ENCODE peak calls at places on chromosome X, in four cellular contexts. R is OCI-LY7, O is fibroblast of the aortic adventitia, Q is stomach. Y is an unnamed sample.

GRCh38 chrX:150256297-150256650 is 106.8 kb upstream of the MAMLD1 start:
- DNase-seq in R (no peak), Q (no peak), O (no peak), Y (no peak)

GRCh38 chrX:118324588-118324987 is 21.3 kb upstream of the WDR44 start:
- DNase-seq in O (no peak), Q (no peak), R (no peak), Y (no peak)

GRCh38 chrX:148416931-148417330 is 83.5 kb upstream of the AFF2 start:
- DNase-seq in Q (no peak), O (peak; percentile 65), R (no peak), Y (no peak)

GRCh38 chrX:55777596-55777995 is 60.0 kb downstream of the RRAGB start:
- DNase-seq in R (no peak), Q (no peak), O (no peak), Y (no peak)

GRCh38 chrX:72169008-72169728 is 12.4 kb upstream of the PIN4 start:
- DNase-seq in O (peak; percentile 8), Q (no peak), R (no peak), Y (no peak)

GRCh38 chrX:110145854-110146253 is 142.9 kb downstream of the TMEM164 start:
- DNase-seq in R (peak; percentile 29), O (peak; percentile 57), Q (no peak), Y (peak; percentile 29)

GRCh38 chrX:104684077-104684476 is 118.1 kb downstream of the IL1RAPL2 start:
- DNase-seq in R (no peak), O (no peak), Q (no peak), Y (no peak)

GRCh38 chrX:17473021-17473420 is 98.0 kb downstream of the NHS start:
- DNase-seq in R (no peak), O (no peak), Q (no peak), Y (no peak)

GRCh38 chrX:11770320-11770719 is 12.3 kb downstream of the MSL3 start:
- DNase-seq in Q (peak; percentile 49), R (peak; percentile 64), O (peak; percentile 70), Y (peak; percentile 9)

GRCh38 chrX:65532016-65532415 is 2.6 kb downstream of the LAS1L start:
- DNase-seq in Q (no peak), O (no peak), R (no peak), Y (no peak)

GRCh38 chrX:93120805-93121204 is 552.6 kb downstream of the NAP1L3 start:
- DNase-seq in Q (no peak), R (no peak), O (no peak), Y (no peak)

GRCh38 chrX:120308959-120309872 is 2.0 kb downstream of the TMEM255A start:
- DNase-seq in O (peak; percentile 33), R (peak; percentile 73), Q (peak; percentile 65), Y (peak; percentile 70)

GRCh38 chrX:110055616-110056015 is 52.7 kb downstream of the TMEM164 start:
- DNase-seq in R (no peak), O (no peak), Q (no peak), Y (no peak)

GRCh38 chrX:22538581-22538980 is 265.9 kb downstream of the CBLL2 start:
- DNase-seq in Q (no peak), O (no peak), R (no peak), Y (no peak)

GRCh38 chrX:57573754-57574153 is 18.1 kb upstream of the ZXDB start:
- DNase-seq in Q (no peak), O (peak; percentile 43), R (peak; percentile 31), Y (peak; percentile 17)

GRCh38 chrX:71282514-71283408 is 674 bp upstream of the NONO start:
- DNase-seq in O (no peak), Q (no peak), R (no peak), Y (no peak)

GRCh38 chrX:118536687-118537461 is 41.3 kb downstream of the DOCK11 start:
- DNase-seq in R (peak; percentile 67), Q (no peak), O (peak; percentile 61), Y (peak; percentile 13)

GRCh38 chrX:71216446-71216845 is 6.6 kb upstream of the GJB1 start:
- DNase-seq in Q (no peak), R (peak; percentile 20), O (peak; percentile 13), Y (peak; percentile 9)

GRCh38 chrX:73615022-73615421 is 52.0 kb downstream of the CHIC1 start:
- DNase-seq in Q (no peak), R (no peak), O (no peak), Y (no peak)

GRCh38 chrX:101037231-101037630 is 14.7 kb downstream of the TRMT2B start:
- DNase-seq in Q (no peak), O (no peak), R (no peak), Y (no peak)

GRCh38 chrX:10379848-10380247 is 223.1 kb downstream of the CLCN4 start:
- DNase-seq in R (no peak), O (no peak), Q (no peak), Y (no peak)

GRCh38 chrX:4570141-4570540 is 856.7 kb upstream of the PRKX start:
- DNase-seq in O (no peak), Q (peak; percentile 60), R (no peak), Y (no peak)

GRCh38 chrX:134688839-134689238 is 30.6 kb upstream of the PLAC1 start:
- DNase-seq in Q (no peak), O (peak; percentile 42), R (no peak), Y (no peak)

GRCh38 chrX:13064599-13065143 is 20.3 kb upstream of the FAM9C start:
- DNase-seq in R (no peak), O (peak; percentile 78), Q (no peak), Y (no peak)

GRCh38 chrX:19760345-19760744 is 127.1 kb downstream of the SH3KBP1 start:
- DNase-seq in R (no peak), O (no peak), Q (no peak), Y (no peak)

GRCh38 chrX:65451663-65452062 is 82.9 kb downstream of the LAS1L start:
- DNase-seq in Q (no peak), R (peak; percentile 64), O (peak; percentile 21), Y (peak; percentile 25)

GRCh38 chrX:4850312-4850711 is 1136.9 kb upstream of the PRKX start:
- DNase-seq in R (no peak), O (no peak), Q (no peak), Y (no peak)

GRCh38 chrX:68692651-68693050 is 45.2 kb downstream of the STARD8 start:
- DNase-seq in R (no peak), O (peak; percentile 35), Q (no peak), Y (no peak)

GRCh38 chrX:103442536-103442901 is 66.2 kb downstream of the BEX3 start:
- DNase-seq in R (no peak), O (peak; percentile 80), Q (no peak), Y (no peak)

GRCh38 chrX:67094061-67094460 is 449.8 kb upstream of the AR start:
- DNase-seq in Q (no peak), O (no peak), R (no peak), Y (no peak)

GRCh38 chrX:67953658-67954057 is 409.8 kb downstream of the AR start:
- DNase-seq in Q (no peak), O (no peak), R (no peak), Y (no peak)

DNA sequence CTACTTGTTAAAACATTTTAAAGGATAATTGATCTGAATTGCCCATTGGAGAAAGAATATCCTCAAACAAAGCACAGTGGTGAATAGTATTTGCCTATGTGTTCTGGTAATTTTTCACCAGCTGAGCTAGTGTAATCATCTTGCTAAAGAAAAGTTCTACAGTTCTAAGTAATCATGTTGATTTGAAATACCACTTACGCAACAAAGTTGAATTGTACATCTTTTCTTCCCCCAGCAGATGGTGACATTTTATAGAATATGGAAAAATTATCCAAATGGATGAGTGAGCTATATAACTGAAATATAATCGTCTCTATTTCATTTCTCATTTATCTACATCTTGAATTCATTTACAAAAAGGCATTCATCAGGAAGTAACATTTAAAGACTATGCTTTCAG is 9.7 kb upstream of the ZNF674 start:
- DNase-seq in O (peak; percentile 72), R (no peak), Q (no peak), Y (no peak)
- TF ChIP-seq CTCF in O (peak; percentile 33), R (peak; percentile 58), Q (no peak), Y (no peak)

GRCh38 chrX:1294301-1295067 is 25.9 kb downstream of the CSF2RA start:
- DNase-seq in O (no peak), Q (no peak), R (no peak), Y (no peak)

GRCh38 chrX:1295550-1295949 is 26.9 kb downstream of the CSF2RA start:
- DNase-seq in Q (no peak), O (no peak), R (no peak), Y (no peak)

GRCh38 chrX:1292581-1293310 is 24.1 kb downstream of the CSF2RA start:
- DNase-seq in Q (no peak), R (no peak), O (no peak), Y (no peak)

GRCh38 chrX:1289535-1289934 is 20.9 kb downstream of the CSF2RA start:
- DNase-seq in O (no peak), Q (no peak), R (no peak), Y (no peak)

GRCh38 chrX:1291110-1291740 is 22.6 kb downstream of the CSF2RA start:
- DNase-seq in Q (no peak), R (no peak), O (no peak), Y (no peak)
- TF ChIP-seq CTCF in Q (no peak), R (no peak), O (no peak), Y (no peak)

GRCh38 chrX:153382563-153383482 is 18.3 kb downstream of the PNMA6E start:
- DNase-seq in O (no peak), Q (no peak), R (no peak), Y (no peak)

GRCh38 chrX:153379508-153379907 is 21.6 kb downstream of the PNMA6E start:
- DNase-seq in Q (no peak), R (no peak), O (no peak), Y (no peak)

GRCh38 chrX:153380691-153381090 is 20.5 kb downstream of the PNMA6E start:
- DNase-seq in R (no peak), O (no peak), Q (no peak), Y (no peak)

GRCh38 chrX:153379971-153380581 is 21.1 kb downstream of the PNMA6E start:
- DNase-seq in R (no peak), O (no peak), Q (no peak), Y (no peak)

DNA sequence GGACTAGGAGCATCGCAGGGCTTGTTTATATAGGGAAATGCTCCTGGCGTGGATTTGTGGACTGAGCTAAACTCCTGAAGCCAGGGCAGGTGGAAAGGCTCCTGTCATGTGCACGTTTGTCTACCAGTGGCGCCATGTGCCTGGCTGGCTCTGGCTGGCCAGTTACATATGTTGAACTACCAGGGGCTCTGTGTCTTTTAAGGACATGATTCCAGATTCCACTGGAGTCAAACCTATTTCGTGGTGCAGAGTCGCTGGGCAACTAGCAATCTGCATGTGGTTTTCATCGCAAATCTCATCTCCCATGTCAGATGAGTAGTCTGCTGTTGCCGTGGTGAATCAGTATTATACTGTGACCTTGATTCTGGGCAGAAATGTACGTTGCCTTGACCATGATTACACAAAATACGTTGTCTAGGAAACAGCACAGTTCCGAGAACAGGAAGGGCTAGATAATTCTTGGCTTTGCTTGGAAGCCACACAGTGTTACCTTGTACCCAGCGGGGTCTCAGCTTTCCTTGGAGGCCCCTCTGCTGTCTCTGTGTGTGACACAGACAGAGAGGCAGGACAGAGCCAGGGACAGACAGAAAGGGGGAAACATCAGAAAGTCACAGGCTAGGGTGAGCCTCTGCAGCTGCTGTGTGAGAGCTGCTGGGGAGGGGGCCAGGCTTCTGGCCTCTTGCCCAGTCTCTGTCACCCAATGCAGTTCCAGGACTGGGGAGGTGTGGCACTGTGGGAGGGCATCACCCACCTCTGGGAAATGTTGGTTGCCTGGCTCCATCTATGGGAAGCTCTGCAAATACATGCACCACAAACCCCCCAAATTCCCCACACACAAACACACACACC is 19.2 kb downstream of the PNMA6E start:
- DNase-seq in O (peak; percentile 90), R (peak; percentile 64), Q (no peak), Y (peak; percentile 37)
- TF ChIP-seq CTCF in O (peak; percentile 33), R (peak; percentile 29), Q (no peak), Y (no peak)

DNA sequence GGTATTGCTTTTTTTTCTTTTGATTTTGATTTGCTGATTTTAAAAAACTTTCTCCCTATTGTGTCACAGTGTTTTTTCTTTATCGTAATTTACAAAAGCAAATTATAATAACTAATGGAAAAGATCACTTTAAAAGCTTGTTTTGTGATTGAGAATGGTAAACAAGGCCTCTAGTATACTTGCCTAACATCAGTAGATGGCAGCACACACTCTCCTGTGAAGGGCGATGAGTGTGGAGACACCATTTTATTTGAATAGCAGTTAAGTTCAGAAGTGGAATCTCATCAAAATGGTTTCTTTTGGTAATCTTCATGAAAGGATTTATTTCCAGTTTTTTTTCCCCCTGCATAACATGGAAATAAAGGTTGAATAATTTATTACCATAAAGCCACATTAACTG is 72.3 kb downstream of the PAK3 start:
- DNase-seq in R (no peak), O (no peak), Q (no peak), Y (no peak)
- TF ChIP-seq CTCF in R (peak; percentile 39), O (no peak), Q (no peak), Y (no peak)

Y was measured in Calu3.